ENCODE peak calls at places on chromosomes 12 and 14, in six cellular contexts. One of them, this sample, is unnamed.

GRCh38 chr12:108172033-108172432 is 42.9 kb downstream of the WSCD2 start:
- ATAC-seq in upper lobe of left lung: no peak
- ATAC-seq in HepG2: no peak
- ATAC-seq in HCT116: no peak
- ATAC-seq in GM12878: no peak
- ATAC-seq in K562: no peak
- ATAC-seq in this sample: no peak

GRCh38 chr12:108833757-108834472 is 23.5 kb downstream of the SSH1 start:
- ATAC-seq in K562: no peak
- ATAC-seq in HCT116: no peak
- ATAC-seq in HepG2: no peak
- ATAC-seq in GM12878: no peak
- ATAC-seq in upper lobe of left lung: no peak
- ATAC-seq in this sample: no peak

GRCh38 chr12:47349770-47350408 is 270.1 kb upstream of the AMIGO2 start:
- ATAC-seq in HepG2: no peak
- ATAC-seq in K562: no peak
- ATAC-seq in upper lobe of left lung: no peak
- ATAC-seq in GM12878: no peak
- ATAC-seq in HCT116: no peak
- ATAC-seq in this sample: no peak

GRCh38 chr12:79678306-79678705 is 12.5 kb downstream of the PAWR start:
- ATAC-seq in HCT116: no peak
- ATAC-seq in HepG2: no peak
- ATAC-seq in K562: no peak
- ATAC-seq in upper lobe of left lung: no peak
- ATAC-seq in GM12878: no peak
- ATAC-seq in this sample: no peak

GRCh38 chr14:101409006-101409543 is 152.2 kb upstream of the DIO3 start:
- ATAC-seq in HCT116: no peak
- ATAC-seq in HepG2: no peak
- ATAC-seq in K562: no peak
- ATAC-seq in upper lobe of left lung: no peak
- ATAC-seq in GM12878: no peak
- ATAC-seq in this sample: no peak

GRCh38 chr12:74381968-74382367 is 155.7 kb upstream of the ATXN7L3B start:
- ATAC-seq in upper lobe of left lung: no peak
- ATAC-seq in GM12878: no peak
- ATAC-seq in K562: no peak
- ATAC-seq in HCT116: no peak
- ATAC-seq in HepG2: no peak
- ATAC-seq in this sample: no peak

GRCh38 chr14:74888164-74889158 is 6.7 kb downstream of the DLST start:
- ATAC-seq in GM12878: no peak
- ATAC-seq in upper lobe of left lung: no peak
- ATAC-seq in K562: peak
- ATAC-seq in HepG2: peak
- ATAC-seq in HCT116: peak
- ATAC-seq in this sample: no peak

GRCh38 chr12:39272934-39273770 is 169.8 kb downstream of the KIF21A start:
- ATAC-seq in GM12878: peak
- ATAC-seq in HepG2: peak
- ATAC-seq in K562: peak
- ATAC-seq in upper lobe of left lung: no peak
- ATAC-seq in HCT116: peak
- ATAC-seq in this sample: no peak

DNA sequence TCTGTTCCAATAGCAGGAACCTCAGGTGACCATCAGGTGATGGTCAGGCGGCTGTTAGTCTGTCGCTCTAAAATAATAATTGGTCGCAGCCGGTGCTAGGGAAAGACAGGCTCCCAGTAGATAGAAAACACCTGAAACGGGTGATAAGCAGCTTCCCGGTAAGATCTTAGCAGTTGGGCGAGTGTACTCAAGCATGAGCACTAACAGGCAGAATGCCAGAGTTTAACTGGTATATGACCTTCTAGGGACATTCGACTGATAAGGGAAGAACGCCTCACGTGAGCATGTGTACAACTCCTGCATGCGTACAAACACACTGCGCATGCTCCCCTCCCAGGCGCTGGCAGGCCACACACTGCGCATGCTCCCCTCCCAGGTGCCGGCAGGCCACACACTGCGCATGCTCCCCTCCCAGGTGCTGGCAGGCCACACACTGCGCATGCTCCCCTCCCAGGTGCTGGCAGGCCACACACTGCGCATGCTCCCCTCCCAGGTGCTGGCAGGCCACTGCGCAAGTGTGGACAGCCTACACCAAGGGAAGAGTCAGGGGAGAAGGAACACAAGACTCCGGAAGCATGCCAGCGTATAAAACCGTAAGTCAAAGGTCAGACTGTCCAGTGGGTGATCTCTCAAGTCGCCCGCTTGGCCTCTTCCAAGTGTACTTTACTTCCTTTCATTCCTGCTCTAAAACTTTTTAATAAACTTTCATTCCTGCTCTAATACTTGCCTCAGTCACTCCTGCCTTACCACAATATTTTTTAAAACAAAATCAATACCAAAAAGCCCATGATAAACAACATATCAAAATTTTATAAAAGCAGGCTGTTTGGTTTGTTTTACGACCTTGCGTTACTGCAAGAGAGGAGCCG is 24.5 kb downstream of the GPRC5D start:
- ATAC-seq in upper lobe of left lung: peak
- ATAC-seq in HepG2: peak
- ATAC-seq in K562: peak
- ATAC-seq in HCT116: peak
- ATAC-seq in GM12878: no peak
- ATAC-seq in this sample: peak
- TF ChIP-seq POLR2A in upper lobe of left lung: peak
- TF ChIP-seq POLR2A in HepG2: peak
- TF ChIP-seq POLR2A in K562: peak
- TF ChIP-seq POLR2A in HCT116: peak
- TF ChIP-seq POLR2A in GM12878: no peak
- TF ChIP-seq POLR2A in this sample: no peak

GRCh38 chr14:102835959-102836358 is 58.7 kb downstream of the TRAF3 start:
- ATAC-seq in HCT116: no peak
- ATAC-seq in K562: no peak
- ATAC-seq in HepG2: no peak
- ATAC-seq in GM12878: peak
- ATAC-seq in upper lobe of left lung: no peak
- ATAC-seq in this sample: no peak
- TF ChIP-seq POLR2AphosphoS5 in HCT116: no peak
- TF ChIP-seq POLR2AphosphoS5 in K562: no peak
- TF ChIP-seq POLR2AphosphoS5 in HepG2: no peak
- TF ChIP-seq POLR2AphosphoS5 in GM12878: peak
- TF ChIP-seq POLR2AphosphoS5 in upper lobe of left lung: no peak
- TF ChIP-seq POLR2AphosphoS5 in this sample: no peak

GRCh38 chr12:60689137-60689536 is 1093.3 kb downstream of the SLC16A7 start:
- ATAC-seq in HepG2: no peak
- ATAC-seq in K562: no peak
- ATAC-seq in HCT116: peak
- ATAC-seq in upper lobe of left lung: no peak
- ATAC-seq in GM12878: no peak
- ATAC-seq in this sample: no peak
- TF ChIP-seq CTCF in HepG2: no peak
- TF ChIP-seq CTCF in K562: no peak
- TF ChIP-seq CTCF in HCT116: peak
- TF ChIP-seq CTCF in upper lobe of left lung: no peak
- TF ChIP-seq CTCF in GM12878: no peak
- TF ChIP-seq CTCF in this sample: no peak

DNA sequence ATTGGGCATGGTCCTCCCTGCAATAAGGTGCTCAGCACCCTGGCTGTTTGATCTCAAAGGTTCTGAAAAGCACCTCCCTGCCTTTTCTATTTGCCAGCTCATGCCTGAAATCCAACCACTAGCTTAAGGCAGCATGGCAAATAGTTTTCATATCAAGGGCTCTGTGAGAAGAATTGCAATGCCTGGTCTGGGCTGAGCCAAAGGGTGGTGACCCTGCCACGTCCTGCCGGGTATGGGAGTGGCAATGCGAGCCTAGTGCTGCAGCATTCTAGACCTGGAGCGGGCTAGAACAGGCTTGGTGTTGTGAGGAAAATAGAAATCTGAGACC is 2.3 kb upstream of the SCNN1A start:
- ATAC-seq in HCT116: peak
- ATAC-seq in GM12878: no peak
- ATAC-seq in K562: no peak
- ATAC-seq in upper lobe of left lung: peak
- ATAC-seq in HepG2: peak
- ATAC-seq in this sample: no peak
- TF ChIP-seq POLR2A in HCT116: no peak
- TF ChIP-seq POLR2A in GM12878: no peak
- TF ChIP-seq POLR2A in K562: no peak
- TF ChIP-seq POLR2A in upper lobe of left lung: peak
- TF ChIP-seq POLR2A in HepG2: no peak
- TF ChIP-seq POLR2A in this sample: no peak

DNA sequence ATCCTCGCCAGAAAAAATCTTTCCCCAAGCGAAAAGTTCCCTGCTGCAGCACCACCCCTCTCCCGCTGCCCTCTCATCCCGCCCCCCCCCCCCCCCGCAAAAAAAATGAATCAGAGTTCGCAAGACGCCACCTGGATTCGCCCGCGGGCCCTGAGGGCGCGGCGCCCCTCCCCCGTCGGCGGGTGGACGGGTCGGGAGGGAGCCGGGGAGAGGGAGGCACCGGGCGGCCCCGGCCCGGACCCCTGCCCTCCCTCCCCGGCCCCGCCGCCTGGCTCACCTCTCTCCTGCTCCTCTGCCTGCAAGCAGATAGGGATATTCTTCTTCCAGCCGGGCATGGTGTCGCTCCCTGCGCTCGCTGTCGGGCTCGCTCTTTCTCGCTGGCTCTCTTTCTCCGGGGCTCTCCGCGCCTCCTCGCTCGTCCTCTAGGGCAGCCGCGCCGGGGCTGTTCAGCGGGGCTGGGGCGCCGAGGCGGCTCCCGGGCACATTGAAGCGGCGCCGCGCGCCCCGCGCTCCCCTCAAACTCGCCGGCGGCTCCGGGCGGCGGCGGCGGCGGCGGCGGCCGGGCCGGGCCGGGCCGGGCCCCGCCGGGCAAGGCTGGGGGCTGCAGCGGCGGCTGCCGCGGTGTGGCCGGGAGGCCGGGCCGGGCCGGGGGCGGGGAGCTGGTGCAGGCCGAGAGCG is 200.2 kb upstream of the CAND1 start:
- ATAC-seq in K562: peak
- ATAC-seq in HCT116: peak
- ATAC-seq in HepG2: peak
- ATAC-seq in upper lobe of left lung: no peak
- ATAC-seq in GM12878: peak
- ATAC-seq in this sample: peak
- TF ChIP-seq POLR2AphosphoS5 in K562: no peak
- TF ChIP-seq POLR2AphosphoS5 in HCT116: no peak
- TF ChIP-seq POLR2AphosphoS5 in HepG2: no peak
- TF ChIP-seq POLR2AphosphoS5 in upper lobe of left lung: no peak
- TF ChIP-seq POLR2AphosphoS5 in GM12878: no peak
- TF ChIP-seq POLR2AphosphoS5 in this sample: no peak

DNA sequence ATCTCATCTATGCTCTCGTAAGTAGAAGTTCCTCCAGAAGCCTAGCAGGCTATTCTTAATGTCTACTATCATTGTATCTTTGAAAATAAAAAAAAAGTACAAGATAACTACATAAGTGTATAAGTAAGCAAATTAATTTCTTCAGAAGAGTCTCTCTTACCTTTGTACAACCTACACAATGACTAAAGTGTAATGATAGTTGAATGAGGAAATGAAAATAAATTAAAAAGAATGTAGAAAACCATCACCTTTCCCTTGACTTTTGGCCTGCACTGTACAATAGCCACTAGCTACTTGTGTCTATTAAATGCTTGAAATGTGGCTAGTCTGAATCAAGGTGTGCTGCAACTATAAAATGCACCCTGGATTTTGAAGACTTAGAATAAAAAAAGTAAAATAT is 229.9 kb upstream of the FOXN3 start:
- ATAC-seq in HCT116: no peak
- ATAC-seq in HepG2: no peak
- ATAC-seq in upper lobe of left lung: no peak
- ATAC-seq in GM12878: no peak
- ATAC-seq in K562: no peak
- ATAC-seq in this sample: no peak
- TF ChIP-seq CTCF in HCT116: no peak
- TF ChIP-seq CTCF in HepG2: no peak
- TF ChIP-seq CTCF in upper lobe of left lung: no peak
- TF ChIP-seq CTCF in GM12878: no peak
- TF ChIP-seq CTCF in K562: no peak
- TF ChIP-seq CTCF in this sample: no peak

DNA sequence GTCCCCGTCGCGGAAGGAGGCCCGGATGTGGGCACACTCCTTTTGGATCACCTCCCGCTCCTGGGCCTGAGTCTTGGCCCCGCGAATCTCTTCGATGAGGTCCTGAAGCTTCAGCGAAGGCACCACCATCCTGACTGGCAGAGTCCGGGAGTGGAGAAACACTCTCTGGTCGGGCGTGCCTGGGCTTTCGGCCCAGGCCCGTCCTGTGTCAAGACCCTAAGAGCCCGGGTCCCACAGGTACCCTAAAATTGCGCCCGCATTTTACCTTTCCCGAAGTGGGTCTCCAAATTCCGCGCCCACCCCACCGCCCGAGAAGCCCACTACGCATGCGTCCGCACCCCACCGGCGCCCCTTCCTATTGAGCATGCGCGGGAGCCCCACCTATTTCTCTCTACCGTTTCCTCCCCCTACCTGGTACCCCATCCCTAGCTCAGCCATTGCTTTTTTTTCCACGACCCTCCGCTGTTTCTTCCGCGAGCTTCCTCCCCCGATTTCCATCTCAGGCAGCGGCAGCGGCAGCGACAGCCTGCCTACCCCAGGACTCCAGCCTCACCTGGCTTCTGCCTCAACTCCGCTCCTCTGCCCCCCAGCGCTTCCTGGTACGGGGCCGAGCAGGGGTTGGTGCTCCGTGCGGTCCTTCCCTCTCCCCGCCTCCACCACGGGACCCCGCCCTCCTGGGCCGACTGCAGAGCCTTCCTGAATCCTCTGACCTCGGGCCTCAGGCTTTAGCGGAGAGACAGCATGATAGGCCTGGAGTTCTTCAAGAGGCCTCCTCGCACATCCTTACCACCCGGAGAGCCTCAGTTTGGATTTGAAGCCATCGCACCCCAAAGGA is at the start of gene AP1G2:
- ATAC-seq in HCT116: peak
- ATAC-seq in HepG2: peak
- ATAC-seq in K562: peak
- ATAC-seq in upper lobe of left lung: peak
- ATAC-seq in GM12878: peak
- ATAC-seq in this sample: peak
- TF ChIP-seq POLR2A in HCT116: peak
- TF ChIP-seq POLR2A in HepG2: peak
- TF ChIP-seq POLR2A in K562: peak
- TF ChIP-seq POLR2A in upper lobe of left lung: peak
- TF ChIP-seq POLR2A in GM12878: peak
- TF ChIP-seq POLR2A in this sample: peak

DNA sequence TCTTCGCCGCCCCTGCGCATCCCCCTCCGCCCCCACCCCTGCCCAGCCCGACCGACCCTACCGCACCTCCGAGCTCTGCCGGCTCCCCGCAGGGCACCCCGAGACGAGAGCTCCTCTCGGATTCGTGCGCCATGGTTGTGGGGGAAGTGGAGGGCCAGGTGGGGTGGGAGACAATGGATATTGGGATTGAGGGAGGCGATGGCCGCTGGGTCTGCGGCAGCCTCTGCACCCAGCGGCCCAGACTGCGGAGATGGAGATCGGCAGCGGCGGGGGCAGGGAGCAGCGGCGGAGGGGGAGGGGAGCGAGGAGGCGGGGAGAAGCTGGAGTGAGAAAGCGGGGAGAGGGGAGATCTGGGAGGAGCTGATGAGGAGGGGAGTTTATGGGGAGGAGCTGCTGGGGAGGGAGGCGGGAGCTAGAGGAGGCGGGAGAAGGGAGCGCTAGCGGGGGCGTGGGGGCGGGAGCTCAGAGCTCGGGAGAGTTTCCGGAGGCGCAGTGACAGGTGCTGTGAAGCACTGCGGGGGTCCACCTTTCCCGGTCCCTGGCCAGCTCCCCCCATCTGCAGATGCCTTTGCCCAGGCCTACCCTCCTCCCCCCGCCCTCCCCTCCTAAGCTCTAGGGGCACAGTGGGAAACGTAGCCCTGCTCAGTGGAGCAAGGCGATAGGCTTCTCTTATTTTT is at the start of gene SALL2:
- ATAC-seq in upper lobe of left lung: peak
- ATAC-seq in K562: peak
- ATAC-seq in GM12878: peak
- ATAC-seq in HCT116: no peak
- ATAC-seq in HepG2: peak
- ATAC-seq in this sample: peak
- TF ChIP-seq POLR2AphosphoS5 in upper lobe of left lung: no peak
- TF ChIP-seq POLR2AphosphoS5 in K562: no peak
- TF ChIP-seq POLR2AphosphoS5 in GM12878: no peak
- TF ChIP-seq POLR2AphosphoS5 in HCT116: no peak
- TF ChIP-seq POLR2AphosphoS5 in HepG2: peak
- TF ChIP-seq POLR2AphosphoS5 in this sample: peak